ENCODE peak calls at places on chromosome 6, in five cellular contexts. G, D, O, T and V are unnamed samples.

GRCh38 chr6:47655719-47656595 is 42.4 kb upstream of the ADGRF4 start:
- DNase-seq in O (no peak), T (peak), G (peak), D (peak), V (peak)

GRCh38 chr6:43698584-43699349 is 11.2 kb upstream of the MRPS18A start:
- DNase-seq in G (peak), O (no peak), D (no peak), T (no peak), V (no peak)

GRCh38 chr6:112839525-112839961 is 492.4 kb downstream of the RFPL4B start:
- DNase-seq in G (no peak), D (peak), T (no peak), O (no peak), V (no peak)

GRCh38 chr6:31829633-31830492 is 2.3 kb downstream of the HSPA1B start:
- DNase-seq in G (no peak), T (peak), O (no peak), D (peak), V (peak)

GRCh38 chr6:124298682-124299081 is 495.0 kb downstream of the NKAIN2 start:
- DNase-seq in O (no peak), D (no peak), G (no peak), T (no peak), V (no peak)

GRCh38 chr6:158259136-158259535 is 53.1 kb upstream of the TULP4 start:
- DNase-seq in T (no peak), O (no peak), D (no peak), G (no peak), V (no peak)

GRCh38 chr6:154542747-154543146 is 32.3 kb upstream of the CNKSR3 start:
- DNase-seq in O (no peak), G (no peak), D (no peak), T (no peak), V (no peak)

GRCh38 chr6:36677059-36677749 is 1.3 kb upstream of the CDKN1A start:
- DNase-seq in O (no peak), D (peak), G (no peak), T (no peak), V (no peak)

GRCh38 chr6:47047479-47048411 is 5.6 kb upstream of the ADGRF1 start:
- DNase-seq in G (peak), T (peak), D (peak), O (no peak), V (peak)

GRCh38 chr6:41335943-41336342 is 535 bp downstream of the NCR2 start:
- DNase-seq in D (no peak), G (no peak), O (no peak), T (no peak), V (no peak)

GRCh38 chr6:36827261-36828079 is 11.8 kb downstream of the CPNE5 start:
- DNase-seq in D (peak), O (no peak), G (no peak), T (no peak), V (no peak)

GRCh38 chr6:30450908-30451818 is 38.1 kb upstream of the HLA-E start:
- DNase-seq in T (peak), O (peak), D (peak), G (peak), V (peak)

GRCh38 chr6:136249336-136249735 is 775 bp downstream of the MTFR2 start:
- DNase-seq in G (no peak), O (no peak), T (peak), D (peak), V (no peak)

GRCh38 chr6:25692472-25692871 is 40.5 kb downstream of the SCGN start:
- DNase-seq in T (no peak), D (no peak), G (no peak), O (no peak), V (no peak)

GRCh38 chr6:22236626-22237414 is 60.0 kb downstream of the PRL start:
- DNase-seq in T (no peak), G (no peak), O (no peak), D (peak), V (no peak)

GRCh38 chr6:160226118-160226541 is 32.5 kb downstream of the SLC22A2 start:
- DNase-seq in T (peak), G (no peak), O (no peak), D (no peak), V (no peak)

GRCh38 chr6:4134841-4135664 is at the start of gene ECI2:
- DNase-seq in D (peak), G (peak), O (peak), T (peak), V (peak)

GRCh38 chr6:41607736-41608135 is 30.5 kb upstream of the MDFI start:
- DNase-seq in D (no peak), T (no peak), G (no peak), O (no peak), V (no peak)

GRCh38 chr6:122903266-122903915 is 92.6 kb upstream of the CLVS2 start:
- DNase-seq in D (no peak), O (no peak), G (no peak), T (no peak), V (no peak)

GRCh38 chr6:68427630-68428029 is 207.5 kb upstream of the ADGRB3 start:
- DNase-seq in G (no peak), O (no peak), D (no peak), T (no peak), V (no peak)

GRCh38 chr6:113182370-113183141 is 674.6 kb upstream of the MARCKS start:
- DNase-seq in G (no peak), T (no peak), O (no peak), D (peak), V (no peak)

GRCh38 chr6:33744001-33744848 is 2.5 kb downstream of the IP6K3 start:
- DNase-seq in T (peak), O (peak), G (peak), D (peak), V (peak)

GRCh38 chr6:95087394-95088097 is 489.8 kb upstream of the MANEA start:
- DNase-seq in T (no peak), D (peak), G (no peak), O (no peak), V (no peak)

GRCh38 chr6:41132254-41132653 is 21.9 kb downstream of the TREML1 start:
- DNase-seq in G (no peak), D (peak), O (no peak), T (no peak), V (no peak)

GRCh38 chr6:24658573-24659511 is 7.9 kb downstream of the TDP2 start:
- DNase-seq in G (no peak), T (no peak), D (peak), O (no peak), V (no peak)

GRCh38 chr6:89563866-89564265 is 74.7 kb downstream of the LYRM2 start:
- DNase-seq in G (no peak), T (no peak), D (no peak), O (no peak), V (no peak)

GRCh38 chr6:29628419-29629281 is 4.3 kb downstream of the GABBR1 start:
- DNase-seq in O (peak), G (peak), T (peak), D (peak), V (no peak)

GRCh38 chr6:5173862-5174643 is 86.7 kb downstream of the LYRM4 start:
- DNase-seq in G (no peak), T (peak), D (no peak), O (peak), V (peak)

GRCh38 chr6:132598473-132598872 is 8.9 kb upstream of the TAAR5 start:
- DNase-seq in D (no peak), O (no peak), T (peak), G (no peak), V (peak)

GRCh38 chr6:97440590-97441176 is 157.7 kb upstream of the MMS22L start:
- DNase-seq in O (no peak), D (peak), G (no peak), T (peak), V (no peak)

GRCh38 chr6:144063744-144064401 is 31.5 kb downstream of the SF3B5 start:
- DNase-seq in O (peak), G (peak), T (peak), D (peak), V (peak)

GRCh38 chr6:140487586-140487985 is 1113.1 kb upstream of the CITED2 start:
- DNase-seq in O (no peak), T (no peak), G (no peak), D (no peak), V (no peak)

GRCh38 chr6:140318408-140318807 is 944.0 kb upstream of the CITED2 start:
- DNase-seq in D (no peak), T (no peak), G (no peak), O (no peak), V (no peak)

GRCh38 chr6:4788953-4789584 is 12.9 kb downstream of the CDYL start:
- DNase-seq in D (no peak), T (peak), O (peak), G (no peak), V (no peak)

GRCh38 chr6:21915707-21916399 is 322.3 kb downstream of the SOX4 start:
- DNase-seq in O (no peak), T (peak), G (no peak), D (peak), V (no peak)

GRCh38 chr6:49966334-49966733 is 2.4 kb upstream of the DEFB114 start:
- DNase-seq in G (no peak), D (no peak), T (no peak), O (no peak), V (no peak)

GRCh38 chr6:2221724-2222274 is 23.6 kb downstream of the GMDS start:
- DNase-seq in G (no peak), O (no peak), T (peak), D (no peak), V (no peak)

GRCh38 chr6:5054427-5054873 is 30.7 kb upstream of the PPP1R3G start:
- DNase-seq in O (no peak), T (no peak), G (no peak), D (no peak), V (no peak)

GRCh38 chr6:152267967-152268845 is 369.0 kb downstream of the SYNE1 start:
- DNase-seq in T (peak), D (no peak), G (no peak), O (no peak), V (peak)

GRCh38 chr6:41367700-41368099 is 32.3 kb downstream of the NCR2 start:
- DNase-seq in T (no peak), D (peak), G (peak), O (no peak), V (peak)

GRCh38 chr6:170286246-170286933 is 4.5 kb downstream of the DLL1 start:
- DNase-seq in T (no peak), D (no peak), O (no peak), G (peak), V (no peak)
- H3K4me3 ChIP-seq in T (no peak), D (no peak), O (no peak), G (peak), V (no peak)

DNA sequence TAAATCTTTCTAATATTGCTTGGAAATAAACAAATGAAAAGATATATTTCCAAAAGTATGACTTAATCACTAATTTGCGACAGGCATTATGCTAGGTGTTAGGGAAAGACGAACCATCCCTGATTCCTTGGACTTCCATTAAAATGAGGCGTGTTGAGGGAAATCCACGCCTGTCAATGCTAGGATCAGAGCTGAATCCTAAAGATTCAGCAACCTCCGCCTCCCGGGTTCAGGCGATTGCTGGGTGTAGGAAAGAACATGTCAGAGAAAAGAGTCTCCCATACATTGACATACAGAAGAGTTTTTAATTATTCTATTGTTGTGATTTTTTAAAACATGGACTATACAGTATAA is 16.8 kb upstream of the PRSS16 start:
- DNase-seq in D (no peak), O (no peak), G (no peak), T (no peak), V (no peak)
- H3K4me3 ChIP-seq in D (peak), O (no peak), G (no peak), T (no peak), V (no peak)

GRCh38 chr6:84767591-84768201 is 3.3 kb upstream of the TBX18 start:
- DNase-seq in D (no peak), G (no peak), T (no peak), O (no peak), V (no peak)

GRCh38 chr6:84770521-84770920 is 6.1 kb upstream of the TBX18 start:
- DNase-seq in O (no peak), T (no peak), G (no peak), D (no peak), V (no peak)

GRCh38 chr6:84769247-84769646 is 4.8 kb upstream of the TBX18 start:
- DNase-seq in O (no peak), D (no peak), G (no peak), T (no peak), V (no peak)

GRCh38 chr6:84766796-84767590 is 2.6 kb upstream of the TBX18 start:
- DNase-seq in G (no peak), D (no peak), T (no peak), O (no peak), V (no peak)

DNA sequence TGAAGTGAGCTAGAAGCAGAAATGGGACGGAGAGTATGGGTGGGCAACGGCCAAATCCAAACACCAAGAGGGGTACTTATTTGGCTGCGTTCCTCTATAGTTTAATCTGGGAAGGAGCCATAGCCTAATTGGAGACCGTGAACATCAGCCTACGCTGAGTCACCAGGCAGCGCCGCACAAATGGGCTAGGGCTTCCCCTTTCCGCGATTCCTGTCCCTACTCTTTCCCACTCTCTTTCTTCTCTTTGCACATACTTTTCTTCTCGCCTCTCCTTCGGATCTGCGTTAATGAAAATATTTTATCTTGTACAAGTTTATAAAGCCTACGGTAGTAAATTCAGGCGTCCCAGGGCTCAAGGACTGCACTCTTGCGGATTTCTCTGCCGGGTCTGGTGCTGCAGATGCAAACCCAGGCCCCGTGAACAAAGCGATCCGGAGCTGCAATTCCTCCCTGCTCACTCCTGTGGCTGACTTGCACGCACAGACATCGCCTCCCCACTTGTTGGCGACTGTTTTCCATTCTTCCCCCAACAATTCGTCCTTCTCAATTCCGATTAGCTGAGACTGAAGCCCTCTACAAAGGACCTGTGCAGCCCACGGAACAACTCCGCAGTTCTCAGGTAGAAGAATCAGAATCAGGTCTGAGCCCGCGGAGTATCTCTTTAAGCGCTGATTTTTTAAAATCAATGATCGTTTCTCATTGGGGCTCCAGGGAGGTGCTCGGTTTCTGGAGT is 4.2 kb upstream of the TBX18 start:
- DNase-seq in G (no peak), T (no peak), O (no peak), D (peak), V (no peak)
- H3K4me3 ChIP-seq in G (no peak), T (no peak), O (no peak), D (no peak), V (no peak)

GRCh38 chr6:35453236-35453635 is 1.1 kb downstream of the FANCE start:
- DNase-seq in G (no peak), D (no peak), O (no peak), T (no peak), V (no peak)
- H3K4me3 ChIP-seq in G (peak), D (peak), O (no peak), T (peak), V (peak)

GRCh38 chr6:167116838-167117228 is 6.1 kb upstream of the CCR6 start:
- DNase-seq in T (no peak), D (no peak), O (no peak), G (no peak), V (no peak)

GRCh38 chr6:167119680-167120556 is 3.0 kb upstream of the CCR6 start:
- DNase-seq in O (peak), T (peak), D (no peak), G (peak), V (peak)

GRCh38 chr6:167118006-167118405 is 4.9 kb upstream of the CCR6 start:
- DNase-seq in O (no peak), D (no peak), T (no peak), G (no peak), V (no peak)

GRCh38 chr6:167120557-167121030 is 2.3 kb upstream of the CCR6 start:
- DNase-seq in O (no peak), T (no peak), G (no peak), D (no peak), V (no peak)

DNA sequence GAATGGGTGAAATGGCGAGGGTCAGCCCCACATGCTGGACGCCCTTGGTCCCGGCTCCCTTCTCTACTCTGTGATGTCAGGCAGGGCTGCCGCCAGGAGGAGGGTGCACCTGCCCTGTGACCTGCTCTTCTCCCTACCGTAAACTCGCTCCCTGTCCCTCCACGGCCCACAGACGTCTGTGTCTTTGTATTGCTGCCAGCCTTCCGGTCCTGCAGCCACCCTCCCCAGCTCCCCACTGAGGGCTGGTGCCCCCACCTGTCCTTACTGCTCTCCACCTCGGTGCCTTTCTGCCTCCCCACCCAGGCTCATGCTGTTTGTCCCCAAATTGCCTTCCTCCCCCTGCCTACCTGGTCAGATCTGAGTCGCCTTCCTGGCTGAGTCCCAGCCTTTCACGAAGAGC is 4.1 kb upstream of the CCR6 start:
- DNase-seq in T (no peak), D (no peak), G (no peak), O (peak), V (no peak)
- H3K4me3 ChIP-seq in T (peak), D (no peak), G (no peak), O (no peak), V (no peak)

DNA sequence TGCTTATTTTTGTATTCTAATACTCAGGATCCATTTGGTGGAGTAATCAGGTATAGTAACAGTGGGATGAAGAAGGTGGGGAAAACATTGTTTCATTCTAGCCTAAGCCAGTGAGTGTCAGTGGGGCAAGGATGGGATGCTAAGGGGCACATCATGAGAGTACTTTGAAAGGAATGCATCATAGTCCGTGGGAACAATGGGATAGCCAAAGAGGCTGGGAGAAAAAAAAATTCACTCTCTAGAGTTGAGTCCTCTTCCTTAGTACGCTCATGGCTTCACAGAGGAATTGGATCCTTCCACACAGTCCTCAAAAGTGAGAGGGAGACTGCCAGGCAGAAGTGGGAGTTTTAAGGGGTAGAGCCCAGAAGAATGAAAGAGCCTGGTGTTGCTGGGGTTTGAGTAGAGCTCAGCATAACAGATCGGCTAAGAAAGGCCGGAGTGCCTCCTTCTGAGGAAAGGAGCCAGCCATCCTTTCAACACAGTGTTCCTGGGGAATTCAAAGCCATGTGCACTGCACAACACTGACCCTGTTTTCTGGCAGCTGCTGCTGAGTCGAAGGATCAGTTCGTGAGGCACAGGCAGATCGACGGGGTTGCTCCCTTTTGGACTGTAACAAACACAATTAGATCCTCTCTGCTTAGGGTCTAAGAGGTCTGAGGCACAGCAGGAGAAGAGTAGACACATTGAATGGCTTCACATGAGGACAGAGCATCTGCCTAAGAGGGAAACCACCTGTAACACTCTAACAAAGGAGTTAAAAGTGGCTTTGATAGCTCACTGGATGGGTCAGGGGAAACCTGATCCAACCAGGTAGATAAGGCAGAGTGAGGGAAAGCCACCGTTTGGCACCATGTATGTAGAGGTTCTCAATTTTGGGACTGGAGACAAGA is 61.2 kb downstream of the ELOVL5 start:
- DNase-seq in O (no peak), G (no peak), T (no peak), D (no peak), V (no peak)
- H3K4me3 ChIP-seq in O (no peak), G (no peak), T (no peak), D (no peak), V (no peak)

GRCh38 chr6:111661541-111662041 is 55.9 kb upstream of the TRAF3IP2 start:
- DNase-seq in D (no peak), G (peak), O (no peak), T (no peak), V (no peak)
- H3K4me3 ChIP-seq in D (no peak), G (no peak), O (no peak), T (no peak), V (no peak)

GRCh38 chr6:82362868-82363267 is 749 bp upstream of the TPBG start:
- DNase-seq in O (no peak), G (no peak), T (no peak), D (no peak), V (no peak)
- H3K4me3 ChIP-seq in O (peak), G (peak), T (peak), D (peak), V (no peak)

GRCh38 chr6:109096198-109096597 is 891 bp downstream of the CEP57L1 start:
- DNase-seq in O (no peak), D (no peak), T (no peak), G (no peak), V (no peak)
- H3K4me3 ChIP-seq in O (peak), D (peak), T (peak), G (peak), V (peak)